ENCODE peak calls at places on chromosomes 6 and 20, in ten cellular contexts. V is AG04449, S is lower lobe of right lung, W is suprapubic skin, T is BJ, U is kidney epithelial cell, J is testis, H is stomach, F is cardiac fibroblast, G is dorsolateral prefrontal cortex. P is an unnamed sample.

GRCh38 chr20:38321959-38322598 is 18.1 kb downstream of the BPI start:
- DNase-seq in F (peak; percentile 83), W (no peak), G (peak; percentile 40), T (no peak), V (no peak), S (no peak), J (peak; percentile 70), H (no peak), U (no peak), P (no peak)

GRCh38 chr6:38387994-38388393 is 251.7 kb downstream of the BTBD9 start:
- DNase-seq in S (no peak), J (no peak), G (no peak), V (no peak), F (peak; percentile 71), W (no peak), T (peak; percentile 88), U (no peak), H (no peak), P (no peak)

GRCh38 chr20:10259166-10259565 is 40.5 kb downstream of the SNAP25 start:
- DNase-seq in S (no peak), G (no peak), J (no peak), F (no peak), T (no peak), V (no peak), H (no peak), U (no peak), W (no peak), P (no peak)

GRCh38 chr6:137978252-137978896 is 111.3 kb downstream of the TNFAIP3 start:
- DNase-seq in S (no peak), H (no peak), T (no peak), J (no peak), V (no peak), G (no peak), U (no peak), W (no peak), F (peak; percentile 55), P (no peak)

GRCh38 chr6:141107562-141108160 is 1025.1 kb upstream of the GJE1 start:
- DNase-seq in J (no peak), G (no peak), F (peak; percentile 85), S (no peak), V (no peak), W (no peak), H (no peak), T (no peak), U (peak; percentile 44), P (peak; percentile 76)

GRCh38 chr20:7856756-7857155 is 83.5 kb downstream of the HAO1 start:
- DNase-seq in T (no peak), V (no peak), H (no peak), G (no peak), F (peak; percentile 92), S (no peak), W (no peak), J (no peak), U (peak; percentile 32), P (no peak)

GRCh38 chr20:49484180-49485140 is 2.0 kb upstream of the KCNB1 start:
- DNase-seq in H (peak; percentile 80), G (peak; percentile 76), F (peak; percentile 75), J (peak; percentile 89), U (peak; percentile 7), S (peak; percentile 79), T (no peak), V (peak; percentile 5), W (peak; percentile 72), P (no peak)

GRCh38 chr6:142874676-142875075 is 70.3 kb downstream of the HIVEP2 start:
- DNase-seq in T (no peak), W (no peak), S (no peak), H (no peak), V (no peak), G (no peak), F (no peak), U (no peak), J (no peak), P (no peak)

GRCh38 chr20:4902788-4903187 is 98.5 kb downstream of the SLC23A2 start:
- DNase-seq in U (no peak), G (no peak), F (no peak), S (no peak), W (no peak), H (no peak), J (no peak), T (no peak), V (no peak), P (no peak)

GRCh38 chr20:9407805-9408421 is 106.5 kb upstream of the LAMP5 start:
- DNase-seq in S (no peak), F (peak; percentile 84), W (no peak), H (peak; percentile 69), G (peak; percentile 57), V (peak; percentile 33), U (no peak), J (peak; percentile 89), T (peak; percentile 22), P (peak; percentile 30)

GRCh38 chr6:36840471-36841461 is 1.5 kb upstream of the CPNE5 start:
- DNase-seq in G (peak; percentile 60), U (no peak), S (no peak), H (no peak), V (no peak), W (no peak), T (no peak), J (peak; percentile 60), F (no peak), P (no peak)

GRCh38 chr6:75791881-75792280 is 42.8 kb downstream of the MYO6 start:
- DNase-seq in J (no peak), T (no peak), G (no peak), F (peak; percentile 49), H (no peak), V (no peak), U (no peak), W (no peak), S (no peak), P (no peak)

GRCh38 chr6:132961122-132961521 is 146.8 kb downstream of the RPS12 start:
- DNase-seq in H (no peak), U (peak; percentile 29), G (no peak), F (peak; percentile 75), S (no peak), W (no peak), J (no peak), V (peak; percentile 29), T (no peak), P (no peak)

GRCh38 chr6:34196833-34197195 is 39.9 kb upstream of the HMGA1 start:
- DNase-seq in H (no peak), W (no peak), S (no peak), T (no peak), F (no peak), J (no peak), U (no peak), V (no peak), G (no peak), P (no peak)
- H3K4me3 ChIP-seq in H (peak overlapping the region; percentile 47), W (peak overlapping the region; percentile 53), S (peak overlapping the region; percentile 68), T (peak overlapping the region; percentile 44), F (peak overlapping the region; percentile 45), J (peak overlapping the region; percentile 61), U (no peak overlapping the region), V (peak overlapping the region; percentile 59), G (peak overlapping the region; percentile 59), P (peak overlapping the region; percentile 61)

GRCh38 chr20:54065601-54066038 is 4.8 kb downstream of the BCAS1 start:
- DNase-seq in G (no peak), F (no peak), U (no peak), H (peak; percentile 35), S (no peak), W (no peak), T (no peak), J (no peak), V (no peak), P (no peak)
- TF ChIP-seq CTCF in G (no peak), F (no peak), U (no peak), H (no peak), S (no peak), W (no peak), T (no peak), J (no peak), V (no peak), P (no peak)

GRCh38 chr6:10837009-10837691 is 1.2 kb downstream of the MAK start:
- DNase-seq in V (no peak), F (peak; percentile 23), W (no peak), J (peak; percentile 36), U (no peak), T (no peak), G (peak; percentile 6), S (peak; percentile 54), H (peak; percentile 33), P (no peak)
- H3K4me3 ChIP-seq in V (peak overlapping the region; percentile 32), F (peak overlapping the region; percentile 67), W (peak overlapping the region; percentile 63), J (peak overlapping the region; percentile 74), U (peak overlapping the region; percentile 83), T (peak overlapping the region; percentile 61), G (peak overlapping the region; percentile 69), S (peak overlapping the region; percentile 76), H (peak overlapping the region; percentile 63), P (peak overlapping the region; percentile 71)

GRCh38 chr6:14423330-14423729 is 305.8 kb downstream of the CD83 start:
- DNase-seq in H (no peak), W (no peak), U (no peak), F (peak; percentile 67), S (no peak), V (no peak), G (no peak), T (no peak), J (no peak), P (no peak)

GRCh38 chr6:14422917-14423316 is 305.3 kb downstream of the CD83 start:
- DNase-seq in V (no peak), S (no peak), F (no peak), G (no peak), W (no peak), H (no peak), T (no peak), J (no peak), U (no peak), P (no peak)

GRCh38 chr6:14426281-14426680 is 308.7 kb downstream of the CD83 start:
- DNase-seq in S (no peak), J (no peak), U (no peak), W (no peak), F (no peak), T (no peak), H (no peak), V (no peak), G (no peak), P (no peak)

GRCh38 chr6:14425805-14426204 is 308.2 kb downstream of the CD83 start:
- DNase-seq in H (no peak), T (no peak), J (no peak), W (no peak), G (no peak), V (no peak), F (no peak), S (no peak), U (no peak), P (no peak)

GRCh38 chr6:14423955-14424354 is 306.4 kb downstream of the CD83 start:
- DNase-seq in U (no peak), J (no peak), W (no peak), T (no peak), S (no peak), G (no peak), H (no peak), F (no peak), V (no peak), P (no peak)
- TF ChIP-seq CTCF in U (no peak), J (no peak), W (no peak), T (no peak), S (no peak), G (no peak), H (no peak), F (no peak), V (no peak), P (no peak)

GRCh38 chr6:161271343-161272019 is 2.4 kb downstream of the AGPAT4 start:
- DNase-seq in F (no peak), S (no peak), T (no peak), G (peak; percentile 14), V (no peak), H (no peak), U (no peak), J (no peak), W (no peak), P (no peak)
- H3K4me3 ChIP-seq in F (no peak overlapping the region), S (no peak overlapping the region), T (no peak overlapping the region), G (peak overlapping the region; percentile 75), V (no peak overlapping the region), H (no peak overlapping the region), U (no peak overlapping the region), J (no peak overlapping the region), W (no peak overlapping the region), P (no peak overlapping the region)

P was measured in epithelial cell of proximal tubule.